ENCODE peak calls at places on chromosomes 12 and 14, in eight cellular contexts. E, P, T, X, L, C, W and R are unnamed samples.

GRCh38 chr12:110501378-110501721 is 561 bp downstream of the VPS29 start:
- DNase-seq in E (peak), P (no peak), X (peak), T (no peak), C (peak), L (peak), W (no peak), R (no peak)

GRCh38 chr12:26121323-26121740 is 3.5 kb downstream of the BHLHE41 start:
- DNase-seq in X (no peak), W (no peak), C (no peak), P (no peak), L (no peak), T (no peak), E (no peak), R (no peak)

GRCh38 chr12:32776258-32776657 is 20.6 kb upstream of the YARS2 start:
- DNase-seq in P (no peak), T (no peak), W (no peak), E (no peak), X (no peak), C (no peak), L (no peak), R (no peak)

GRCh38 chr12:122117979-122118378 is 39.4 kb downstream of the MLXIP start:
- DNase-seq in E (no peak), C (no peak), P (no peak), L (no peak), W (no peak), X (no peak), T (no peak), R (no peak)

GRCh38 chr12:27751386-27752047 is 28.5 kb upstream of the KLHL42 start:
- DNase-seq in C (peak), T (peak), W (no peak), L (peak), X (peak), P (no peak), E (no peak), R (no peak)

GRCh38 chr14:101187816-101188570 is 284.5 kb upstream of the RTL1 start:
- DNase-seq in C (no peak), L (no peak), T (no peak), X (no peak), W (no peak), E (no peak), P (no peak), R (no peak)

GRCh38 chr12:78571953-78572352 is 292.6 kb upstream of the SYT1 start:
- DNase-seq in C (no peak), P (no peak), T (no peak), W (no peak), L (no peak), E (no peak), X (no peak), R (no peak)

GRCh38 chr14:75521415-75522199 is 662 bp upstream of the BATF start:
- DNase-seq in E (no peak), T (no peak), X (no peak), W (no peak), L (no peak), C (no peak), P (no peak), R (no peak)

GRCh38 chr12:113757223-113758002 is 208.7 kb downstream of the RBM19 start:
- DNase-seq in L (no peak), E (no peak), T (no peak), W (no peak), P (no peak), X (no peak), C (no peak), R (no peak)

GRCh38 chr12:132494294-132495164 is 4.6 kb downstream of the FBRSL1 start:
- DNase-seq in W (peak), C (no peak), T (no peak), L (no peak), E (no peak), X (peak), P (no peak), R (no peak)

GRCh38 chr12:68001486-68002466 is 12.5 kb downstream of the IFNG-AS1 start:
- DNase-seq in X (no peak), P (no peak), W (peak), E (no peak), T (no peak), L (no peak), C (no peak), R (no peak)

GRCh38 chr12:8014836-8015235 is 17.7 kb upstream of the FOXJ2 start:
- DNase-seq in E (no peak), X (no peak), W (no peak), C (no peak), L (no peak), P (no peak), T (no peak), R (no peak)

DNA sequence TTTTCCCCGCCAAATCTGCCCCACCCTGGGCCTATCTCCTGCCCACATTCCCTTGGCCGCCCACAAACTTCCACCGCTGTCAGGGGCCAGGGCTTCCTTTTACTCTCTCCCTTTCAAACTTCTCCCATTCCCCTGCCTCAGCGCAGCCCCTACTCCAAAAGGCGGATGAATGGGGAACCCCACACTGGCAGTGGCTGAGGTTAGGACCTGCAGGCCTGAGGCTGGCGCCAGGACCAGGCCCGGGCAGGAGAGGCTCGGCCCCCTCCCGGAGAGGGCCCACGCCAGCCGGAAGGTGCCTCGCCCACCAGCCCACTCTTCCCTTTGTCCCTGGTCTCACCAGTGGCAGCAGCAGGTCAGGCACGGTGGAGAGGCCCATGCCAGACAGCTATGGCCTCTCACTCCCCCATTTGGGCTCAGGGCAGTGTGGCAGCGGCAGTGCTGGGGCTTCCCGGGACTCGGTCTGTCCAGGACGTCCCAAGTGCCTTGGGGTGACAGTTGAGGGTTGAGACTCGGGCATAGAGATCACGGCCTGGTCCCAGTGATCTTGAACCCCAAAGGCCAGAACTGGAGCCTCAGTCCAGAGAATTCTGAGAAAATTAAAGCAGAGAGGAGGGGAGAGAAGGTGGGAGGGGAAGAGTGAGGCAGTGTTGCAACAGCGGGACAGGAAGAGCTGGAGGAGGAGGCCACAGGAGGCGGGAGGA is at the start of gene TNFRSF1A:
- DNase-seq in T (peak), L (peak), X (peak), C (peak), P (peak), W (peak), E (peak), R (no peak)
- TF ChIP-seq POLR2A in T (no peak), L (peak), X (peak), C (no peak), P (peak), W (peak), E (no peak), R (peak)

GRCh38 chr12:56637621-56638020 is 7.5 kb upstream of the BAZ2A start:
- DNase-seq in X (no peak), T (no peak), P (no peak), L (no peak), E (no peak), C (no peak), W (no peak), R (no peak)

GRCh38 chr12:56636118-56636674 is 6.1 kb upstream of the BAZ2A start:
- DNase-seq in W (peak), T (peak), E (peak), C (peak), L (peak), X (peak), P (peak), R (peak)

GRCh38 chr12:56635539-56636117 is 5.5 kb upstream of the BAZ2A start:
- DNase-seq in T (no peak), L (no peak), X (no peak), P (no peak), E (no peak), W (no peak), C (no peak), R (no peak)

GRCh38 chr12:56634837-56635538 is 4.9 kb upstream of the BAZ2A start:
- DNase-seq in X (peak), E (peak), L (peak), T (peak), C (peak), P (peak), W (peak), R (peak)

GRCh38 chr12:56636675-56637540 is 6.8 kb upstream of the BAZ2A start:
- DNase-seq in E (peak), C (peak), P (peak), X (peak), W (peak), T (peak), L (peak), R (peak)
- TF ChIP-seq POLR2A in E (peak), C (no peak), P (peak), X (peak), W (peak), T (no peak), L (peak), R (no peak)

GRCh38 chr14:23078692-23079116 is 16.2 kb downstream of the ACIN1 start:
- DNase-seq in L (peak), C (peak), W (peak), P (peak), E (peak), T (peak), X (no peak), R (no peak)
- TF ChIP-seq POLR2A in L (no peak), C (no peak), W (no peak), P (no peak), E (no peak), T (no peak), X (no peak), R (no peak)

DNA sequence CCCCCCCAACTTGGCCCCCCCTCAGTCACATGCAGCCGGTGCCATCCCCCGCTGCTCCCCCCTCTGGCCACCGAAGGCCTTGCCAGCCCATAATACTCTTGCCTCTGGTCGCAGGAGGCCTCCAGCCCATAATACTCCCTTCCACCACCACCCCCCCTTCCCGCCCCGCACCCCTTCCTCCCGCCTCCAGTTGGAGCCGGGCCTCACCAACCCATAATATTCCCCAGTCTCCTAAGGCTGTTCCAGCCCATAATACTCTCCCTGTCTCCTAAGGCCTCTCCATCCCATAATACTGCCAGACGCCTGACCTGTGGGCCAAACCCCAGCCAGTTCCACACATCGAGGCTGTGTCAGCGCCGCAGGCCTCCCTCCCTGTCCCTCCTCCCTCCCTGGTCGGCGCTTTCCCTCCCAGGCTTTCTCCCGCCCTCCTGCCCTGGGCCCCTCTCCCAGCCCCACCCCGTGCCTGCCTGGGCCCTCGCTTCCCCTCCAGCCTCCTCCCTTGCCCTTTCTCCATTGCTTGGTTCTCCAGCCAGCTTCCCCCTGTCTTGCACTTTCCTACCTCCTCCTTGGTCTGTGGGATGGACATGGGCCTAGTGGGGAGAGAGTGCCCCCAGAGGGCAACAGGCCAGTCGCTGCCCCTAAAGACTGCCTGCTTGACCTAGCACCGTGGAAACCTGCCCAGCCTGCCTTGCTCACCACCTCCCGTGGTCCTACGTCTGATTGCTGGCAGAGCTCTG is 6.8 kb upstream of the CHD4 start:
- DNase-seq in C (peak), L (peak), T (peak), W (peak), X (peak), E (peak), P (peak), R (peak)
- TF ChIP-seq POLR2A in C (no peak), L (no peak), T (no peak), W (peak), X (peak), E (no peak), P (no peak), R (no peak)

DNA sequence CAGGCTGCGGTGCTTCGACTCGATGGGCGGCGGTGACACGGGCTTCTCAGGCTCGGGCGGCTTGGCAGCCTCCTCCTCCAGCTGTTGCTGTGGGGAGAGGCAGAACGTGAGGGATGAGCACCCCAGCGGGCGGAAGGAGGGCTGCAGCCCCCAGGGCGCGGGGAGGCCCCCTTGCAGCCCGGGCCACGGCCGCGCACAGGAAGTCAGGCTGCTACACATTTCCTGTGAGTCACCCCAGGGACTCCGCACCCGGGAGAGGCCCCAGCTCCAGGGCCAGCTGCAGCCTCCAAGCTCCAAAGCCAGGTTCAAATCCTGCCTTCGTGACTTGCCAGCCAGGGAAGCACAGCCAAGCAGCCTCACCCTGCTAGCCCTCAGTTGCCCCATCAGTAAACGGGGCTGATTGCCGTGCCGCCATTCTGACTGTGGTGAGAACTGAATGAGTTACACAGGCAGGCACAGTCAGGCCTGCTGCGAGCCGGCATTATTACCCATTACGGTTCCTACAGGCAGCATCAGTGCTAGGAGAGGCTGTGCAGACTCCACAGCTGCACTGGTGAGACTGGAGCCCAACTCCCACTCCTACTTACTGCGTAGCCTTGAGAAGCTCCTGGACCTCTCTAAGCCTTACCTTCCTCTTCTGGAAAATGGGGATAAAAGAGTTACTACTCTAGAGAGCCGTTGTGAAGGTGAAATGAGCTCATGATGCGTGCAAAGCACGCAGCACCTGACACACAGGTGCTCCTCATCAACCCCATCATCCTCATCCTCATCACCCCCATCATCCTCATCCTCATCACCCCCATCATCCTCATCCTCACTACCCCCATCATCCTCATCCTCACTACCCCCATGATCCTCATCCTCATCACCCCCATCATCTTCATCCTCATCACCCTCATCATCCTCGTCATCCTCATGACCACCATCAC is 100.9 kb downstream of the NCOR2 start:
- DNase-seq in P (peak), W (no peak), T (no peak), L (peak), C (no peak), X (no peak), E (no peak), R (no peak)
- TF ChIP-seq POLR2A in P (no peak), W (no peak), T (no peak), L (no peak), C (no peak), X (no peak), E (no peak), R (no peak)

GRCh38 chr12:112020947-112021457 is 7.8 kb downstream of the ERP29 start:
- DNase-seq in T (no peak), W (no peak), C (no peak), X (no peak), L (no peak), E (no peak), P (no peak), R (no peak)
- TF ChIP-seq POLR2A in T (no peak), W (peak), C (no peak), X (no peak), L (no peak), E (no peak), P (no peak), R (no peak)

GRCh38 chr12:94615284-94616216 is 34.8 kb downstream of the TMCC3 start:
- DNase-seq in E (no peak), P (peak), X (peak), W (no peak), C (no peak), L (peak), T (peak), R (no peak)

GRCh38 chr12:94614288-94614721 is 36.1 kb downstream of the TMCC3 start:
- DNase-seq in W (no peak), T (no peak), L (no peak), C (no peak), E (no peak), P (no peak), X (peak), R (no peak)

GRCh38 chr12:94617101-94617500 is 33.3 kb downstream of the TMCC3 start:
- DNase-seq in P (no peak), E (no peak), C (no peak), W (no peak), X (no peak), L (no peak), T (no peak), R (no peak)

GRCh38 chr12:94618995-94619695 is 31.2 kb downstream of the TMCC3 start:
- DNase-seq in W (no peak), E (no peak), L (no peak), T (no peak), X (no peak), C (no peak), P (no peak), R (no peak)

GRCh38 chr12:94616217-94616729 is 34.1 kb downstream of the TMCC3 start:
- DNase-seq in L (no peak), X (peak), P (no peak), T (no peak), W (peak), C (no peak), E (no peak), R (no peak)
- TF ChIP-seq POLR2A in L (no peak), X (no peak), P (no peak), T (no peak), W (no peak), C (no peak), E (no peak), R (no peak)